ENCODE peak calls at places on chromosomes 5 and 9, in six cellular contexts. G is spleen; K is GM20000; W is CD4-positive, alpha-beta T cell; P is epithelial cell of proximal tubule; O is GM10248. T is an unnamed sample.

GRCh38 chr9:73079326-73079725 is 72.3 kb upstream of the ANXA1 start:
- DNase-seq in G (no peak), K (no peak), W (no peak), P (no peak), O (no peak), T (no peak)

GRCh38 chr5:150400020-150400326 is 12.7 kb downstream of the CD74 start:
- DNase-seq in G (no peak), K (no peak), W (no peak), P (no peak), O (no peak), T (no peak)

GRCh38 chr5:145981612-145982571 is 45.5 kb downstream of the SH3RF2 start:
- DNase-seq in G (no peak), K (no peak), W (no peak), P (no peak), O (no peak), T (no peak)

GRCh38 chr5:72106922-72107873 is at the start of gene MAP1B:
- DNase-seq in G (peak), K (peak), W (no peak), P (no peak), O (peak), T (peak)

GRCh38 chr9:118940477-118940876 is 428.8 kb downstream of the BRINP1 start:
- DNase-seq in G (no peak), K (no peak), W (no peak), P (no peak), O (no peak), T (no peak)

GRCh38 chr9:137163101-137163661 is 6.7 kb downstream of the LRRC26 start:
- DNase-seq in G (no peak), K (no peak), W (no peak), P (no peak), O (no peak), T (no peak)

GRCh38 chr5:32193591-32193990 is 19.5 kb upstream of the GOLPH3 start:
- DNase-seq in G (peak), K (no peak), W (no peak), P (no peak), O (no peak), T (no peak)

GRCh38 chr9:5269249-5269715 is 35.2 kb downstream of the RLN2 start:
- DNase-seq in G (no peak), K (no peak), W (no peak), P (peak), O (no peak), T (no peak)

GRCh38 chr9:77455312-77455927 is 192.7 kb downstream of the GNA14 start:
- DNase-seq in G (no peak), K (peak), W (peak), P (no peak), O (no peak), T (no peak)

GRCh38 chr9:116027096-116027495 is 126.5 kb upstream of the PAPPA start:
- DNase-seq in G (no peak), K (no peak), W (no peak), P (no peak), O (no peak), T (no peak)

GRCh38 chr9:124242331-124243194 is 15.2 kb upstream of the NEK6 start:
- DNase-seq in G (no peak), K (no peak), W (no peak), P (no peak), O (no peak), T (no peak)

GRCh38 chr9:128429505-128430086 is 8.9 kb downstream of the CERCAM start:
- DNase-seq in G (no peak), K (no peak), W (no peak), P (no peak), O (no peak), T (no peak)

GRCh38 chr9:128431207-128431606 is 10.6 kb downstream of the CERCAM start:
- DNase-seq in G (no peak), K (no peak), W (no peak), P (no peak), O (no peak), T (no peak)

GRCh38 chr9:128424268-128424780 is 3.7 kb downstream of the CERCAM start:
- DNase-seq in G (no peak), K (no peak), W (no peak), P (no peak), O (no peak), T (no peak)

GRCh38 chr9:128434340-128434739 is 13.7 kb downstream of the CERCAM start:
- DNase-seq in G (no peak), K (no peak), W (no peak), P (no peak), O (no peak), T (no peak)

GRCh38 chr9:128428644-128429504 is 8.2 kb downstream of the CERCAM start:
- DNase-seq in G (no peak), K (no peak), W (no peak), P (no peak), O (no peak), T (no peak)
- TF ChIP-seq CTCF in G (no peak), K (no peak), W (no peak), P (no peak), O (no peak), T (no peak)

DNA sequence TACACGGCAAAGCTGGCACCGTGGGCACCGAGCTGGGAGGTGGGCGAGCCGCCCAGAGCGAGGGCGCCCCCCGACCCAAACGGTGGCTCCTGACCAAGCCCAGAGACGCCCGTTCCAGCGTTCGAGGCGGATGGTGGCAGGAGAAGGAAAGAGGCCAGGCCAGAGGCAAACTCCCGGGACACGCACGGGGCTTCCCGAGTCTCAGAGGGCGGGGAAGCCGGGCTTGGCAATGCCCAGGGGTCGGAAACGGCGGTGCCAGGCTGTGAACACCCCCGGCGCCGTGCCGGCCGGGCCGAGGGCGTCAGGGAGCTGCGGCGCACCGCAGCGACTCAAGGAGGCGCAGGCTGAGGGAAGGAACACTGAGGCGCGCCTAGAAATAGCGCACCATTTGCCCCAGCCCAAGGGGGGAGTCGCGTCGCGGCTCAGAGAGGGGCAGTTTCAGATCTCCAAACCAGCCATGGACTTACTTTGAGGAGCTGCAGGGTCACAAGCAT is 397 bp downstream of the SPRY4 start:
- DNase-seq in G (no peak), K (peak), W (peak), P (no peak), O (no peak), T (no peak)
- TF ChIP-seq CTCF in G (no peak), K (no peak), W (peak), P (peak), O (peak), T (no peak)

GRCh38 chr9:90058364-90058763 is 453.6 kb downstream of the GADD45G start:
- DNase-seq in G (no peak), K (no peak), W (no peak), P (no peak), O (no peak), T (no peak)

GRCh38 chr9:90055226-90055625 is 450.4 kb downstream of the GADD45G start:
- DNase-seq in G (no peak), K (no peak), W (no peak), P (no peak), O (no peak), T (no peak)

GRCh38 chr9:90053027-90053426 is 448.2 kb downstream of the GADD45G start:
- DNase-seq in G (no peak), K (no peak), W (no peak), P (no peak), O (no peak), T (no peak)

GRCh38 chr9:90057361-90057760 is 452.5 kb downstream of the GADD45G start:
- DNase-seq in G (no peak), K (no peak), W (no peak), P (no peak), O (no peak), T (no peak)

GRCh38 chr9:90054810-90055209 is 450.0 kb downstream of the GADD45G start:
- DNase-seq in G (no peak), K (no peak), W (no peak), P (no peak), O (no peak), T (no peak)
- TF ChIP-seq CTCF in G (no peak), K (no peak), W (no peak), P (no peak), O (no peak), T (no peak)

GRCh38 chr9:29211681-29212589 is 1638.7 kb upstream of the C9orf72 start:
- DNase-seq in G (no peak), K (peak), W (no peak), P (no peak), O (peak), T (no peak)
- TF ChIP-seq CTCF in G (no peak), K (peak), W (no peak), P (peak), O (peak), T (peak)

DNA sequence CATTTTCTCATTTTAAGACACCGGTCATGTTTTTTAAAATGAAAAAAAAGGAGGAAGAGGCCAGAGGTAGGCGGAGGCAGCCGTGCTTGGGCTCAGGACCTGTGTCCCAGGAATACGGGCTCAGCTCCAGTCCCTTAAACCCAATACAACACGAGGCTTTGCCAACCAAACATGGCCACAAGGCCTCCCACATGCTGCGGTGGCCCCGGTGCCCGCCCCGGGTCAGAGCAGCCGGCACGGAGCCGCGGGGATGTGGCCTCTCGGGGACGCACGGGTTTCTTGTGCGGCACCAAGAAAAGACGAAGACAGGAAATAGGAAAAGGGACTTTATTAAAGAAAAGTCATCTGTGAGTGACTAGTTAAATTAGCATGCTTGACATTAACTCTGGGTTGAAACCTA is 25.3 kb upstream of the CAMSAP1 start:
- DNase-seq in G (no peak), K (no peak), W (no peak), P (no peak), O (no peak), T (no peak)
- TF ChIP-seq CTCF in G (no peak), K (no peak), W (no peak), P (no peak), O (no peak), T (no peak)

GRCh38 chr9:31807574-31808256 is 576.7 kb upstream of the ACO1 start:
- DNase-seq in G (peak), K (no peak), W (no peak), P (no peak), O (no peak), T (no peak)
- TF ChIP-seq CTCF in G (no peak), K (no peak), W (no peak), P (peak), O (no peak), T (peak)

T was measured in D721Med.